ENCODE peak calls at places on chromosomes 2 and 18, in ten cellular contexts. O, B, S, C, Z, K, F, J, T and R are unnamed samples.

GRCh38 chr18:26185267-26185666 is 41.0 kb upstream of the TAF4B start:
- DNase-seq in S (no peak), C (no peak), K (no peak), F (no peak), J (no peak), Z (peak), B (no peak), O (no peak), T (no peak), R (peak)

GRCh38 chr2:169767243-169767888 is 31.3 kb upstream of the SSB start:
- DNase-seq in F (no peak), T (peak), J (no peak), S (no peak), O (peak), B (peak), K (peak), C (peak), Z (peak), R (peak)

GRCh38 chr2:32946314-32947075 is at the start of gene LTBP1:
- DNase-seq in Z (peak), F (no peak), J (peak), T (peak), K (peak), O (peak), S (no peak), B (peak), C (peak), R (peak)

GRCh38 chr2:185127412-185127811 is 529.1 kb downstream of the ZNF804A start:
- DNase-seq in O (no peak), J (no peak), S (no peak), K (no peak), F (peak), B (no peak), Z (no peak), C (no peak), T (no peak), R (no peak)

GRCh38 chr2:219125225-219125885 is 35.3 kb downstream of the NHEJ1 start:
- DNase-seq in Z (no peak), J (no peak), B (no peak), K (no peak), F (peak), S (no peak), T (no peak), C (no peak), O (no peak), R (no peak)

GRCh38 chr2:138777996-138778395 is 2.2 kb downstream of the NXPH2 start:
- DNase-seq in F (no peak), K (no peak), J (no peak), S (no peak), Z (peak), O (no peak), C (no peak), T (peak), B (no peak), R (peak)

GRCh38 chr2:9739508-9739907 is 103.8 kb upstream of the TAF1B start:
- DNase-seq in B (no peak), T (no peak), O (peak), C (peak), F (no peak), S (no peak), Z (no peak), J (no peak), K (no peak), R (no peak)

GRCh38 chr2:69667805-69668382 is 24.4 kb upstream of the AAK1 start:
- DNase-seq in T (no peak), K (no peak), Z (peak), O (no peak), B (no peak), F (no peak), S (no peak), J (no peak), C (peak), R (no peak)

GRCh38 chr2:12155308-12156061 is 409.1 kb downstream of the LPIN1 start:
- DNase-seq in K (no peak), T (no peak), F (peak), O (no peak), C (no peak), J (no peak), B (no peak), Z (peak), S (no peak), R (no peak)

GRCh38 chr2:210546424-210547223 is 9.8 kb upstream of the CPS1 start:
- DNase-seq in F (no peak), O (no peak), T (no peak), J (no peak), C (no peak), Z (no peak), K (no peak), S (no peak), B (no peak), R (no peak)

GRCh38 chr2:23662941-23663729 is 263.8 kb downstream of the ATAD2B start:
- DNase-seq in C (no peak), T (no peak), O (no peak), Z (no peak), B (no peak), F (no peak), J (no peak), K (no peak), S (no peak), R (peak)

GRCh38 chr2:100245681-100246080 is 76.6 kb downstream of the LONRF2 start:
- DNase-seq in F (no peak), T (no peak), J (no peak), Z (no peak), S (no peak), C (no peak), K (no peak), O (no peak), B (no peak), R (no peak)

GRCh38 chr2:112714836-112715631 is 5.8 kb upstream of the NT5DC4 start:
- DNase-seq in C (no peak), J (no peak), F (no peak), O (no peak), B (no peak), S (no peak), K (no peak), T (no peak), Z (no peak), R (no peak)

GRCh38 chr2:200705305-200705985 is 106.3 kb upstream of the BZW1 start:
- DNase-seq in T (peak), O (no peak), C (no peak), F (no peak), B (no peak), K (no peak), Z (no peak), S (no peak), J (no peak), R (peak)

GRCh38 chr18:62060820-62061219 is 126.0 kb downstream of the PIGN start:
- DNase-seq in Z (no peak), K (no peak), C (no peak), J (no peak), B (no peak), O (no peak), F (no peak), T (no peak), S (no peak), R (no peak)

GRCh38 chr2:101500175-101500574 is 25.3 kb upstream of the RFX8 start:
- DNase-seq in B (no peak), T (no peak), C (no peak), O (no peak), F (no peak), Z (peak), J (no peak), K (no peak), S (no peak), R (no peak)

GRCh38 chr18:79962835-79963657 is 1.4 kb upstream of the HSBP1L1 start:
- DNase-seq in F (no peak), T (no peak), B (peak), K (peak), J (no peak), S (no peak), C (no peak), Z (no peak), O (peak), R (no peak)

GRCh38 chr18:77151791-77152517 is 19.4 kb upstream of the MBP start:
- DNase-seq in F (no peak), T (no peak), O (no peak), B (no peak), C (no peak), J (no peak), S (no peak), K (no peak), Z (no peak), R (no peak)

GRCh38 chr2:52881606-52882005 is 886.0 kb upstream of the CHAC2 start:
- DNase-seq in F (peak), T (no peak), J (no peak), O (no peak), S (no peak), Z (no peak), B (no peak), C (no peak), K (no peak), R (no peak)

GRCh38 chr18:24771300-24771699 is 310.9 kb downstream of the HRH4 start:
- DNase-seq in T (no peak), Z (peak), J (no peak), S (no peak), C (no peak), F (no peak), O (no peak), B (no peak), K (no peak), R (no peak)

GRCh38 chr18:71239111-71239624 is 950.3 kb downstream of the SOCS6 start:
- DNase-seq in T (no peak), K (no peak), O (no peak), J (no peak), C (no peak), F (no peak), B (no peak), Z (no peak), S (no peak), R (no peak)

GRCh38 chr18:70621710-70622109 is 332.9 kb downstream of the SOCS6 start:
- DNase-seq in J (no peak), O (peak), B (no peak), K (no peak), T (no peak), Z (no peak), C (no peak), F (no peak), S (no peak), R (no peak)

GRCh38 chr2:98020992-98021713 is 25.4 kb upstream of the TMEM131 start:
- DNase-seq in J (no peak), Z (no peak), C (no peak), S (peak), B (no peak), T (no peak), F (no peak), K (no peak), O (no peak), R (peak)

GRCh38 chr2:124018894-124019293 is 6.2 kb upstream of the CNTNAP5 start:
- DNase-seq in T (no peak), B (no peak), F (no peak), K (no peak), C (no peak), S (no peak), O (no peak), Z (no peak), J (peak), R (no peak)

GRCh38 chr2:230711224-230711623 is 1.4 kb upstream of the CAB39 start:
- DNase-seq in S (no peak), O (no peak), F (no peak), T (no peak), Z (no peak), C (no peak), K (no peak), J (no peak), B (no peak), R (no peak)

GRCh38 chr2:105822186-105822585 is 77.5 kb downstream of the NCK2 start:
- DNase-seq in S (no peak), K (peak), O (no peak), F (no peak), B (no peak), Z (no peak), T (no peak), C (no peak), J (peak), R (no peak)

GRCh38 chr18:31247574-31248199 is 70.3 kb upstream of the DSG1 start:
- DNase-seq in O (no peak), Z (no peak), B (no peak), S (no peak), T (no peak), J (no peak), F (no peak), C (no peak), K (no peak), R (no peak)